ENCODE peak calls at places on chromosomes 6 and 20, in four cellular contexts. P is astrocyte, J is cardiac fibroblast, O is ascending aorta. M is an unnamed sample.

GRCh38 chr6:72218125-72218524 is 331.8 kb downstream of the RIMS1 start:
- DNase-seq in P (peak; percentile 10), O (no peak), J (peak; percentile 34), M (peak; percentile 20)

GRCh38 chr6:43833223-43833995 is 63.4 kb downstream of the VEGFA start:
- DNase-seq in P (no peak), J (no peak), O (no peak), M (no peak)

GRCh38 chr6:125584468-125584939 is 164.9 kb upstream of the HEY2 start:
- DNase-seq in P (peak; percentile 14), J (peak; percentile 11), O (peak; percentile 67), M (no peak)

GRCh38 chr20:35947489-35947888 is 6.8 kb downstream of the SCAND1 start:
- DNase-seq in O (no peak), P (no peak), J (peak; percentile 18), M (peak; percentile 8)

GRCh38 chr20:59576216-59576953 is 28.0 kb upstream of the PHACTR3 start:
- DNase-seq in O (peak; percentile 45), P (no peak), J (no peak), M (no peak)

GRCh38 chr6:25193147-25193864 is 85.9 kb upstream of the CARMIL1 start:
- DNase-seq in O (no peak), P (peak; percentile 93), J (peak; percentile 97), M (peak; percentile 96)

GRCh38 chr6:51644426-51644825 is 443.0 kb downstream of the PKHD1 start:
- DNase-seq in J (no peak), P (no peak), O (no peak), M (no peak)

GRCh38 chr6:32664827-32665362 is 1.6 kb downstream of the HLA-DQB1 start:
- DNase-seq in J (no peak), O (peak; percentile 68), P (no peak), M (no peak)

GRCh38 chr20:19978511-19979210 is 38.5 kb upstream of the NAA20 start:
- DNase-seq in O (no peak), J (no peak), P (no peak), M (no peak)

GRCh38 chr6:31035862-31036497 is 25.7 kb downstream of the MUC22 start:
- DNase-seq in J (no peak), O (no peak), P (no peak), M (peak; percentile 3)

GRCh38 chr20:43993552-43993951 is 78.9 kb downstream of the TOX2 start:
- DNase-seq in P (no peak), J (no peak), O (no peak), M (no peak)

GRCh38 chr6:160265869-160266476 is 7.4 kb upstream of the SLC22A2 start:
- DNase-seq in O (no peak), J (no peak), P (no peak), M (no peak)

GRCh38 chr6:29558439-29559079 is 973 bp downstream of the UBD start:
- DNase-seq in P (no peak), O (no peak), J (no peak), M (no peak)

GRCh38 chr6:130927305-130927704 is 100.1 kb downstream of the SMLR1 start:
- DNase-seq in P (peak; percentile 18), O (no peak), J (no peak), M (no peak)

GRCh38 chr6:105753184-105754097 is 332.7 kb upstream of the PRDM1 start:
- DNase-seq in P (peak; percentile 75), J (peak; percentile 2), O (no peak), M (peak; percentile 84)

GRCh38 chr6:113654396-113654795 is 202.7 kb upstream of the MARCKS start:
- DNase-seq in J (peak; percentile 82), O (peak; percentile 96), P (peak; percentile 77), M (peak; percentile 82)

GRCh38 chr6:122049341-122049740 is 350.1 kb upstream of the HSF2 start:
- DNase-seq in J (no peak), O (no peak), P (peak; percentile 36), M (peak; percentile 38)

GRCh38 chr6:112636650-112637260 is 289.6 kb downstream of the RFPL4B start:
- DNase-seq in J (no peak), O (no peak), P (peak; percentile 87), M (peak; percentile 66)

GRCh38 chr6:124368131-124368530 is 564.5 kb downstream of the NKAIN2 start:
- DNase-seq in O (no peak), J (peak; percentile 1), P (peak; percentile 33), M (no peak)

GRCh38 chr20:48660788-48661187 is 167.0 kb downstream of the PREX1 start:
- DNase-seq in J (no peak), O (no peak), P (no peak), M (no peak)

GRCh38 chr6:158934157-158934556 is 65.8 kb downstream of the RSPH3 start:
- DNase-seq in P (no peak), O (no peak), J (no peak), M (no peak)

GRCh38 chr6:56752009-56752408 is 109.3 kb upstream of the DST start:
- DNase-seq in J (peak; percentile 51), P (peak; percentile 93), O (no peak), M (peak; percentile 70)

GRCh38 chr6:73714227-73714626 is 18.2 kb downstream of the CD109 start:
- DNase-seq in O (no peak), P (no peak), J (no peak), M (no peak)

GRCh38 chr6:12414096-12414675 is 124.0 kb downstream of the EDN1 start:
- DNase-seq in O (no peak), P (no peak), J (no peak), M (peak; percentile 22)

GRCh38 chr6:4352731-4353130 is 217.4 kb upstream of the ECI2 start:
- DNase-seq in P (no peak), J (peak; percentile 23), O (no peak), M (peak; percentile 16)

GRCh38 chr20:1943267-1944002 is 48.2 kb downstream of the SIRPA start:
- DNase-seq in J (peak; percentile 44), P (no peak), O (peak; percentile 83), M (peak; percentile 76)

GRCh38 chr20:9884666-9885065 is 45.8 kb upstream of the PAK5 start:
- DNase-seq in O (no peak), J (no peak), P (no peak), M (no peak)

GRCh38 chr6:80457044-80457933 is 350.8 kb downstream of the BCKDHB start:
- DNase-seq in O (peak; percentile 86), J (peak; percentile 97), P (peak; percentile 97), M (peak; percentile 97)

GRCh38 chr6:124962617-124963415 is 579 bp downstream of the RNF217 start:
- DNase-seq in O (peak; percentile 67), J (peak; percentile 55), P (peak; percentile 24), M (peak; percentile 46)

GRCh38 chr6:157996918-157997702 is 15.4 kb downstream of the SYNJ2 start:
- DNase-seq in P (no peak), J (no peak), O (no peak), M (no peak)

GRCh38 chr6:18362058-18362561 is 25.0 kb upstream of the RNF144B start:
- DNase-seq in P (peak; percentile 98), J (peak; percentile 14), O (no peak), M (peak; percentile 92)

GRCh38 chr20:38640486-38640885 is 38.9 kb downstream of the ARHGAP40 start:
- DNase-seq in J (no peak), P (no peak), O (no peak), M (no peak)
- TF ChIP-seq CTCF in J (no peak), P (no peak), O (no peak), M (no peak)

DNA sequence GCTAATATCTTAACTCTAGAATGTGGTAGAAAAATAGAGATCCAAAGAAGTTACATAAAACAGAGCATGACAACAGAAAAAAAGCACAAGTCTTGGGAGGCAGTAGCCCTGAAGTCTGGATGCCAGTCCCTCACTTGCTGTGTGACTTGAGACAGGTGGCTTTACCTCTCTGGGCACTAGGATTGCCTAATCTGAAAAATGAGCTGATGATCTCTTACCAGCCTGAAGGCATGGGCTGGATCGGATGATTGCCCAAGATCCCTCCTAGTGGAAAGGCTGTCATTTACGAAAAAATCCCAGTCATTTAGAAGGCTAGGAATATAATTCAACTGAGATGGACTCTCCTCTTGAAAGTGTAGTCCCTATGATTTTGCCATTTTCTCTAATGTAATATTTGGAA is 10.9 kb upstream of the GCM1 start:
- DNase-seq in P (no peak), O (no peak), J (no peak), M (peak; percentile 25)
- TF ChIP-seq CTCF in P (no peak), O (no peak), J (no peak), M (no peak)

GRCh38 chr6:168383062-168383854 is 57.7 kb upstream of the SMOC2 start:
- DNase-seq in P (no peak), O (no peak), J (no peak), M (no peak)
- TF ChIP-seq CTCF in P (no peak), O (no peak), J (no peak), M (no peak)

DNA sequence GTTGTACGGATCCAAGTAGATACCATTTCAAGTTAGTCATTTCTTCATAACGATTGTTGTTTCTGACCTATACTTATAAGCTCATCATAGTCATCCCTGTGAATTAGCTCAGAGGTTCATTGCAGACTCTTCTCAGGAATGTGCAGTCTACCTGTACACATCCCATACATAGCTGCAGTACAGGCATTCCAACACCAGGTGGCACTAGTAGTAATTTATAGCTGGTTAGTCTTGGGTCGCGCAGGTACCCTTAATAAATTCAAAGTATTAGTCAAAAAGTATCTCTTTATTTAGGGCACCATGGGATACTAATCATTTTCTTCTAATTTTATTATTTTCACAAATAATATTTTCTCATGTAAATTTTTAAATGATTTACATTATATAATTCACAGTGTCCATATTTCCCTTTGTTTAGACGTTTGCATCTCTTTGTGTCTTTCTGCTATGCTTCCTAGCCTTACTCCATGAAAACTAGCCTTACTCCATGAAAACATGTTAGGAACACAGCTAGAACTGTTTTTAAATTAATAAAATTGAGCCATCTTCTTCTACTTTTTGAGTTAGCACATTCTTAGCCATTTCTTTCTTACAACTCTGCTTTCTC is 128.6 kb upstream of the FAM83B start:
- DNase-seq in P (peak; percentile 8), J (peak; percentile 61), O (peak; percentile 69), M (peak; percentile 33)
- TF ChIP-seq CTCF in P (peak; percentile 87), J (peak; percentile 88), O (peak; percentile 60), M (peak; percentile 98)

GRCh38 chr6:135411339-135411738 is 86.2 kb downstream of the AHI1 start:
- DNase-seq in J (peak; percentile 6), P (no peak), O (no peak), M (no peak)
- TF ChIP-seq CTCF in J (peak; percentile 22), P (peak; percentile 26), O (no peak), M (peak; percentile 24)

GRCh38 chr6:132713355-132714134 is at the start of gene VNN1:
- DNase-seq in O (peak; percentile 71), J (no peak), P (no peak), M (peak; percentile 37)
- TF ChIP-seq CTCF in O (no peak), J (no peak), P (no peak), M (no peak)

GRCh38 chr6:146857180-146857959 is 258.6 kb downstream of the ADGB start:
- DNase-seq in O (peak; percentile 93), J (peak; percentile 95), P (peak; percentile 85), M (peak; percentile 96)
- TF ChIP-seq CTCF in O (peak; percentile 98), J (peak; percentile 97), P (peak; percentile 87), M (peak; percentile 87)

DNA sequence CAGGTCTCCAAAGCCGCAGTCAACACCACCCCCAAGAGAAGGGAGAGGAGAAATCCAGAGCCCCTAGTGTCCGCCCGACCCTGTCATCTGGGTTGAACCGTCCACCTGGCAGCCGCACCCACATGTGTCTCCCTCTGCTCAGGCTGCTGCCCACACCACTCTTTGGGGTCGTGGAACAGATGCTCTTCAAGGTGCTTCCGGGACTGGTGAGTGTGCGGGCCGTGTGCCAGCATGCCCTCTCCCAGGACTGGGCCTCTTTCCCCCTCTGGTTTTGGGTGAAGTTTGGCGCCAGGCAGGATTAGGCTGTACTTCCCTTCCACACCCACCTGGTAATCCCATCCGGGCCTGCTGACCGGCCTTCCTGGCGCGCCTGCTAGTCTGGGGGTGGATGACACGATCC is 7.9 kb downstream of the BPIFB3 start:
- DNase-seq in P (no peak), O (no peak), J (no peak), M (no peak)
- TF ChIP-seq CTCF in P (no peak), O (no peak), J (no peak), M (no peak)

GRCh38 chr20:4998160-4998651 is 3.1 kb downstream of the SLC23A2 start:
- DNase-seq in J (no peak), O (no peak), P (no peak), M (no peak)
- TF ChIP-seq CTCF in J (peak; percentile 11), O (no peak), P (no peak), M (no peak)